ENCODE peak calls at places on chromosomes 1 and 21, in ten cellular contexts. E is prostate gland, X is HL-60, A is sigmoid colon, K is GM12891, G is spleen, B is stomach, R is suprapubic skin, F is Panc1, O is GM23338. I is an unnamed sample.

GRCh38 chr1:43007377-43008105 is 48.9 kb upstream of the SLC2A1 start:
- DNase-seq in R (no peak), F (no peak), B (peak), K (no peak), E (peak), X (no peak), A (no peak), G (no peak), O (peak), I (no peak)

GRCh38 chr1:45518910-45519309 is 2.8 kb downstream of the PRDX1 start:
- DNase-seq in X (no peak), G (no peak), K (no peak), O (no peak), B (no peak), A (no peak), F (no peak), R (no peak), E (no peak), I (no peak)

GRCh38 chr1:115669002-115669673 is 27.4 kb downstream of the VANGL1 start:
- DNase-seq in K (no peak), E (no peak), A (no peak), X (no peak), R (no peak), B (no peak), O (no peak), F (no peak), G (no peak), I (no peak)

GRCh38 chr1:115781343-115781742 is 12.8 kb upstream of the CASQ2 start:
- DNase-seq in O (no peak), F (no peak), K (no peak), X (no peak), G (no peak), A (no peak), R (no peak), E (no peak), B (no peak), I (no peak)

GRCh38 chr21:36246080-36246631 is 73.8 kb upstream of the MORC3 start:
- DNase-seq in F (no peak), O (no peak), G (no peak), X (no peak), R (no peak), B (peak), K (no peak), A (no peak), E (peak), I (no peak)

GRCh38 chr21:21200103-21200938 is 202.1 kb downstream of the NCAM2 start:
- DNase-seq in K (no peak), A (peak), E (no peak), B (no peak), G (no peak), O (no peak), X (no peak), R (peak), F (peak), I (no peak)

GRCh38 chr1:216422821-216423529 is at the start of gene USH2A:
- DNase-seq in G (no peak), R (no peak), F (no peak), E (no peak), X (no peak), A (no peak), B (no peak), K (no peak), O (peak), I (no peak)

GRCh38 chr21:35470522-35470921 is 421.4 kb upstream of the RUNX1 start:
- DNase-seq in O (peak), B (no peak), E (no peak), K (no peak), F (no peak), G (no peak), X (no peak), R (no peak), A (no peak), I (no peak)

GRCh38 chr1:61119085-61119484 is 36.7 kb downstream of the NFIA start:
- DNase-seq in K (no peak), E (no peak), O (no peak), X (no peak), F (no peak), A (no peak), R (no peak), B (no peak), G (no peak), I (no peak)

GRCh38 chr1:200510228-200510623 is 100.4 kb upstream of the ZNF281 start:
- DNase-seq in A (peak), B (peak), X (peak), O (peak), R (no peak), F (peak), E (peak), K (peak), G (no peak), I (peak)
- TF ChIP-seq POLR2AphosphoS5 in A (no peak), B (no peak), X (no peak), O (no peak), R (no peak), F (no peak), E (no peak), K (no peak), G (no peak), I (no peak)

DNA sequence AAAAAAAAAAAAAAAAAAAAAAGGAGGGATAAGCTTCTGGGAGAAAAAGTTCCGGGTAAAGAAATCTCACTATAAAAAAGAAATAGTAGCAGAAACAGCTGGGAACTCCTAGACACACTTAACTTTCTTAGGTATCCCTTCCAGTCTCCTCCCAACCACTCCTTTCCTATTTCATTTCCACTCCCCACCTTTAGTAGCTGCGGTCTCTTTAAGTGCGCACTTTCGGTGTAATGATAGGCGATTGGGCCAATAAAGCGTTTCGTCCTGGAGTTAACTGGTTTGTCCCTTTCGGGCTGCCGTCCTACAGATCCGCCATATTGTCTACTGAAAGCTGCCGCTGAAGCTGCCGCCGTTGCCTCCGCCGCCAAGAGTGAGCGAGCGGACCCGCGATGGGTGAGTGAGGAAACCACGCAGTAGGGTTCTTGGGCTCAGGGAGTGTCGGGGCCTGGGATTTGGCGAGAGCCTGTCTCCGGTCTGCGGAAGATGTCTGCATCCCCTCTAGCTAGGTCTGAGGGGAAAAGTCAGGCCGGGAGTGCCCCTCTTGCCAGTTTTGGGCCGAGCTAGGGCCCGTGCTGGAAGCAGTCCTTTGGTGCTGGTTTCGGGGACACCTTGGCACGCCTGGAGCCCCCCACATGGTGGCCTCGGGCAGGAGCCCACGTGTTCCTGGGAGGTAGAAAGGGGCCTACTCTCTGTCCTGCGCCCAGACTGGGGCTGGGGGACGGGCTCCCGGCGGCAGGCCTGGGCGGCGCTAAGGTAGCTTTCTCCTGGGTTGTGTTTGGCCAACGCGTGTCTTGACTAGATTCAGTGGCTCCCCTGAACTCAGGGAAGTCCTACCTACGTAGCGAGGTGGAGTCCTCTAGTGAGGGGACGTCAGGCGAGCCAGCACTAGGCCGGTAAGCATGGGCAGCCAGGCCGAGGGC is at the start of gene KPNA6:
- DNase-seq in B (peak), K (peak), A (peak), F (peak), G (peak), O (peak), E (peak), X (peak), R (peak), I (peak)
- TF ChIP-seq POLR2AphosphoS5 in B (peak), K (peak), A (peak), F (peak), G (peak), O (peak), E (peak), X (peak), R (peak), I (peak)

DNA sequence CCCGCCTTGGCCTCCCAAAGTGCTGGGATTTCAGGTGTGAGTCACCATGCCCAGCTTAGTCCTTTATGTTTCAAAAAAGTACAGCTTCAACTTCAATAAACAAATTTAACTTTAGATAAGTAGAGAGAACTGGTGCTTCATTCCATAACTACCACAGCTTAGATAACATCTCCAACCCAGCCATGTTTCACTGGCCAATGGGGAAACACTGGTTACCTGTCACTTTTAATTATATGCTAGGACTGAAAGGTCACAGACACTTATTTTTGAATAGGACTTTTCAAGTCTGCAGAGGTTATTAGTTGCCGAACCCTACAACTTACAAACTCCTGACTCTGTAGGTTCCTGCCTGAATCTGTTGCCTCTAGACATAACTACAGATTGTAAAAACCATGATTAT is 56.5 kb upstream of the ST6GALNAC3 start:
- DNase-seq in O (no peak), A (no peak), G (no peak), F (no peak), X (no peak), E (no peak), K (no peak), B (no peak), R (no peak), I (no peak)
- TF ChIP-seq POLR2AphosphoS5 in O (no peak), A (no peak), G (no peak), F (no peak), X (no peak), E (no peak), K (no peak), B (no peak), R (no peak), I (no peak)

GRCh38 chr1:183022202-183023145 is 746 bp upstream of the LAMC1 start:
- DNase-seq in O (peak), R (peak), B (peak), A (peak), F (peak), E (peak), G (peak), X (no peak), K (peak), I (peak)
- TF ChIP-seq POLR2AphosphoS5 in O (peak), R (no peak), B (peak), A (peak), F (peak), E (peak), G (peak), X (no peak), K (no peak), I (no peak)

DNA sequence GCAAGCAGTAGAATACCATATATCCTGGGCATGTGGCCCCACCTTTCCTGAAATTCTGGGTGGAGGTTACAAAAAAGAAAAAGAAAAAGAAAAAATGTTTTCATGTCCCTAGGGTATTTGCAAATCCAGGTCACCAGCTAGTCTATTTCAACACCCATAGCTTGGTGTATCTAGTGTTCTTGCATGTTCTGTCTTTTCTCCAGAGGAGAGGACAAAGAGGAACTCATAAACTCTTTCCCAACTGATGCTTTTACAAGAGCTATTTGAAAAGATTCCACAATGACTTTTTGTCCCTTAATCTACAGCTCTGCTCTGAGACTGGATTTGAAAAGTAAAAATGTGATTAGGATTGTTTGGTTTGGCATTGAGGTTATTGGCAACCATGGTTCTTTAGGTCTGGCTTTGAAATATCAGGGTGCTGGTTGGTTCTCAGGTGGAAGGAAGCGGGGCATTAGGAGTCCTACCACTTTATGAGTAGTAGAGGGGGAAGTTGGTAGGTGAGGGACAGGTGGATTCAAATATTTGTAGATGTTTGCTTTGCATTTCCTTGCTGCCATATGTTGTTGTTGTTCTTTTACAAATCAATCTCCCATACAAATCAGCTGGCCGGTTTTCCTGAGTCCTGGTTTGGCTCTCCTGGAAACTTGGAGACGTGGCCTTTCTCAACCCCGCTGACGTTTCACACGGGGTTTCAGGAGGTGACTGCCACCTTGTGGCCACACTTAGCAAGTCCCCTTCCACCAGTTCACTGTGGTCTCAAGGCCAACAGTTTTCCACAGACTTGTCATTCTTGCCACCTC is 126.7 kb upstream of the KIAA0040 start:
- DNase-seq in A (peak), B (peak), E (peak), F (peak), G (peak), O (peak), K (peak), X (peak), R (peak), I (peak)
- TF ChIP-seq POLR2AphosphoS5 in A (peak), B (peak), E (peak), F (no peak), G (peak), O (no peak), K (no peak), X (no peak), R (no peak), I (no peak)

DNA sequence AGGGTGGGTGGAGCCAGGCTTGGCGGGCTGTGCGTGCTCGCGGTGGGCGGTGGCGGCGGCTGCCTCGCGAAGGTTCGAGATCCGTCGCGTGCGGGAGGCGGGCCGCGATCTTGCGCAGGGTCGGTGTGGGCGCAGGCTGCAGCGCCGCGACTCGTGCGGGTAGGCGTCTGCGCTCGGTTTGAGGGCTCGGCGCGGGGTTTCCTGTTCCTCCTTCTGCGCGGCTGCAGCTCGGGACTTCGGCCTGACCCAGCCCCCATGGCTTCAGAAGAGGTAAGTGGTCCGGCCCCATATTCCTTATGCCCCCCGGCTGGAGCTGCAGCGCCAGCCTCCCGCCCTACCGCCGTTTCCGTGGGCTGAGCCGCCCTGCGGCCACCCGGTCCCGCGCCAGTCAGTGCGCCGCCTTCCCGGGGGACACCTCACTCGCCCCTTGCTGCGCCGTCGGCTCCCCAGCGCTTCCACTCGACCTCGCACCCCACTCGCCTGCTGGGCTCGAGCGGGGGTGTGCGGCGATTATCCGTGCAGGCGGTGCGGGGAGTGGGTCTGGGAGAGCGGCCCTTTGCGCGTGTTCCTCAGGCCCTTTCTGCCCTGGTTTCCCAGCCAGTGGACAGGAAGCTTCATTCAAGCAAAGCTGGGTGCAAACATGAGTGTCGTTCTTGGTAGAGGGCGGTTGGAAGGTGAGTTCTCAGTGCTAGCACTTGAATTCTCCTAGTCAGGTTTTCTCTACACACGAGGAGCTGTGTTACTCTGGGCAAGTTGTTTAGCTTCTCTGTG is at the start of gene CACYBP:
- DNase-seq in G (peak), E (peak), O (peak), X (no peak), A (no peak), K (peak), B (peak), R (peak), F (no peak), I (no peak)
- TF ChIP-seq POLR2AphosphoS5 in G (no peak), E (no peak), O (peak), X (peak), A (peak), K (no peak), B (peak), R (no peak), F (no peak), I (no peak)

GRCh38 chr21:26965091-26965566 is 1.8 kb downstream of the ADAMTS5 start:
- DNase-seq in B (no peak), R (peak), X (no peak), A (no peak), K (peak), O (no peak), F (no peak), E (no peak), G (peak), I (no peak)
- TF ChIP-seq POLR2AphosphoS5 in B (no peak), R (no peak), X (no peak), A (no peak), K (no peak), O (no peak), F (no peak), E (no peak), G (no peak), I (no peak)

GRCh38 chr1:85135456-85135798 is 65.4 kb downstream of the SYDE2 start:
- DNase-seq in G (no peak), E (no peak), X (no peak), K (no peak), A (no peak), R (no peak), O (no peak), B (no peak), F (no peak), I (no peak)

GRCh38 chr1:85132078-85132715 is 68.6 kb downstream of the SYDE2 start:
- DNase-seq in F (no peak), R (no peak), O (no peak), K (no peak), A (no peak), X (no peak), B (no peak), E (no peak), G (no peak), I (no peak)

GRCh38 chr1:85133565-85134159 is 67.2 kb downstream of the SYDE2 start:
- DNase-seq in K (no peak), B (no peak), R (no peak), E (no peak), F (no peak), O (peak), G (no peak), X (no peak), A (no peak), I (no peak)

GRCh38 chr1:85137660-85138059 is 63.2 kb downstream of the SYDE2 start:
- DNase-seq in G (no peak), F (no peak), K (no peak), R (no peak), O (no peak), E (peak), B (peak), A (peak), X (no peak), I (no peak)

GRCh38 chr1:85134583-85135455 is 66.0 kb downstream of the SYDE2 start:
- DNase-seq in F (no peak), E (no peak), O (no peak), A (no peak), K (no peak), X (peak), R (no peak), G (no peak), B (no peak), I (no peak)
- TF ChIP-seq POLR2AphosphoS5 in F (no peak), E (no peak), O (no peak), A (no peak), K (no peak), X (peak), R (no peak), G (no peak), B (no peak), I (no peak)

GRCh38 chr1:201912832-201913231 is 24.1 kb downstream of the SHISA4 start:
- DNase-seq in G (no peak), R (no peak), A (peak), F (no peak), X (no peak), O (no peak), E (no peak), B (no peak), K (no peak), I (no peak)
- TF ChIP-seq POLR2AphosphoS5 in G (no peak), R (no peak), A (peak), F (no peak), X (no peak), O (no peak), E (no peak), B (peak), K (no peak), I (no peak)